ENCODE peak calls at places on chromosomes 2 and 18, in four cellular contexts. K is sigmoid colon, Q is HepG2, H is HFF-Myc. R is an unnamed sample.

GRCh38 chr2:224861266-224861665 is 145.1 kb upstream of the CCDC195 start:
- DNase-seq in H (no peak), K (no peak), Q (no peak), R (no peak)

GRCh38 chr2:117339980-117340379 is 474.5 kb upstream of the DDX18 start:
- DNase-seq in Q (no peak), K (no peak), H (no peak), R (no peak)

GRCh38 chr2:195500878-195501277 is 156.1 kb upstream of the SLC39A10 start:
- DNase-seq in Q (no peak), K (no peak), H (no peak), R (no peak)

GRCh38 chr18:64165906-64166305 is 17.0 kb upstream of the LINC00305 start:
- DNase-seq in K (no peak), Q (no peak), H (no peak), R (no peak)

GRCh38 chr18:79570266-79571201 is 109.1 kb upstream of the CTDP1 start:
- DNase-seq in H (no peak), Q (no peak), K (peak), R (no peak)

GRCh38 chr2:212537311-212538155 is 1.1 kb downstream of the ERBB4 start:
- DNase-seq in H (no peak), K (no peak), Q (no peak), R (no peak)

GRCh38 chr2:164141271-164141670 is 405.5 kb upstream of the FIGN start:
- DNase-seq in H (no peak), Q (no peak), K (no peak), R (no peak)

GRCh38 chr2:3282056-3282998 is 95.3 kb downstream of the EIPR1 start:
- DNase-seq in K (peak), Q (no peak), H (no peak), R (no peak)

DNA sequence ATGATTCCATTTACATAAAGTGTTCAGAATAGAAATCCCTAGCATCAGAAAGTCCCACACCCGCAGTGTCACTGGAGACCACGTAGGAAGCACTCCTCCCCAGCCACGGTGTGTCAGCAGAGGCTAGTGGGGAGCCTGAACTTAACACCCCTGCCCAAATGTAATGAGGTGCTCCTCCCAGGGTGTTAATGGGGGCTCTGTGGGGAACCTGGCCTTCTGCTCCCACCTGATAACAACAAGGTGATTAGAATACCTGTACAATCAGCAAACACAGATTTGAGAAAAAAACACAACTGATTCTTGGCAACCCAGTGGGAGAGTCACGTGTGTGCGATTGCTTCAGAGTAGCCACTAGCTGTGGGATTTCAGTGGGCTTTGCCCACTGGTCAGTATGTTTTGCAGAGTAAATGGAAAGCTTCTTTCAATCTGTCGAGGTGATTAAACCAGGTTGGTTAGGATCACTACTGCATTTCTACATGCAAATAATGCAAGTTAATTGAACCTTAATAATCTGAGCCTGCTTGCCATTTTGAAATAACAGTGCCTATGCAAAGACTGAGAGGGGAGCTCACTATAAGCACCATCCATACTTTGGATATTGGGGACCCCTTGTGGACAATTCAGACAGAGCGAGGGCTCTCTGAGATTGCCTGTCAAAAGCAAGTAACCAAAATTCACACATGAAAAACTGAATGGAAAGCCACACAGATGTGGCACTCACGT is 20.6 kb upstream of the ATRAID start:
- DNase-seq in H (no peak), K (no peak), Q (peak), R (no peak)
- TF ChIP-seq CTCF in H (peak), K (peak), Q (peak), R (peak)

DNA sequence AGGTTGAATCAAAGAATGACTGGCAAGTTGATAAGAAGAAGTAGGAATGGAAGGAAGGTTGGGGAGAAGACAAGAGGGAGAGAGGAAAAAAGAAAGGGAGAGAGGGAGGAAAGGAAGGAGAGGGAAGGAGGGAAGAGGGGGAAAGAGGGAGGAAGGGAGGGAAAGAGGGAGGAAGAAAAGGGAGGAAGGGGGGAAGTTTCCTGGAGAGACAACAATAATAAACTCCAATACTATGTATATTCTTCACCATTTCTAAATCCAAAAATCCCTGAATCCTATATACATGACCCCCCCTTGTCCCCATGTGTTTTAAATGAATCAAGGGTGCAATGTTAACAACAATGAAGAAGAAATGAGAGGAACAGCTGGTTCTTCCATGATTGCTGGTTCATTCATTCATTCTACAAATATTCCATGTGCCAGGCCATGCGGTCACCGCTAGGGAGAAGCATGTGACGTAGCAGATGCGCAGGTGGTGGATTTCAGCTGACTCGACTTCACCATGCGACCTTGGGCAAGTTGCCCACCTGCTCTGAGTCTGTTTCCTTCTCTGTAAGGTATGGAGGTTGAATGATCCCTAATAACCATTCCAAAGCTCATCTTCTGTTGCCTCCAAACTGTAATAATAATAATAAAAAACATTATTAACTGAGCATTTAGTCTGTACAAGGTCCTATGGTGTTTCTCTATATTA is 77.6 kb downstream of the EN1 start:
- DNase-seq in H (no peak), K (no peak), Q (no peak), R (no peak)
- TF ChIP-seq CTCF in H (no peak), K (no peak), Q (no peak), R (no peak)

GRCh38 chr2:182132605-182133004 is 147.0 kb downstream of the PPP1R1C start:
- DNase-seq in Q (no peak), K (no peak), H (no peak), R (no peak)
- TF ChIP-seq CTCF in Q (no peak), K (no peak), H (peak), R (no peak)

GRCh38 chr2:9251154-9252001 is 44.8 kb downstream of the ASAP2 start:
- DNase-seq in H (no peak), Q (no peak), K (no peak), R (no peak)
- TF ChIP-seq CTCF in H (no peak), Q (no peak), K (no peak), R (no peak)

GRCh38 chr2:133522204-133522603 is 46.1 kb downstream of the NCKAP5 start:
- DNase-seq in K (no peak), Q (no peak), H (no peak), R (no peak)
- TF ChIP-seq CTCF in K (no peak), Q (no peak), H (no peak), R (no peak)

GRCh38 chr18:50578651-50579050 is 18.8 kb downstream of the MAPK4 start:
- DNase-seq in H (no peak), K (no peak), Q (no peak), R (no peak)
- TF ChIP-seq CTCF in H (no peak), K (no peak), Q (no peak), R (no peak)

GRCh38 chr2:16334886-16335605 is 330.6 kb downstream of the CYRIA start:
- DNase-seq in Q (no peak), K (no peak), H (no peak), R (no peak)

GRCh38 chr2:16335947-16336346 is 329.7 kb downstream of the CYRIA start:
- DNase-seq in K (no peak), Q (no peak), H (no peak), R (no peak)

GRCh38 chr2:16334366-16334765 is 331.3 kb downstream of the CYRIA start:
- DNase-seq in Q (no peak), K (no peak), H (no peak), R (no peak)

GRCh38 chr2:16336491-16336890 is 329.1 kb downstream of the CYRIA start:
- DNase-seq in K (no peak), Q (no peak), H (no peak), R (no peak)

GRCh38 chr2:16335606-16335930 is 330.1 kb downstream of the CYRIA start:
- DNase-seq in Q (no peak), H (no peak), K (no peak), R (no peak)
- TF ChIP-seq CTCF in Q (no peak), H (no peak), K (no peak), R (no peak)

DNA sequence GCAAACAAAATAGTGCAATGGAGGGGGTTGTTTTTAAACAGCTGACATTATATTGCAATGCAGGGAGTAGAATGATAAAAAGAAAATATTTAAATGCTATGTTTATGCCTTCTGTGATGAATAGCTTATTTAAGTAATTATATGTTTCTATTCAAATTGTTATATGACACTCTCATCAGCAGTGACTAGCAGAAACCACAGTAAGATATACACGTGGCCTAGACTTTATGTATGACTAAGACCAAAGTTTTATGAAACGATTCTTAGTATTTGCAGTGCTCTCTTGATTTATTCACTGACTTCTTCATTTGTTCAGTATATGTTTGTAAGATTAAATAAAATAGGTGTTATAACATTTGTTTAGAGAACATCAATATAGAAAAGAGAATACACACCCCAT is 26.1 kb upstream of the C1D start:
- DNase-seq in H (no peak), K (no peak), Q (no peak), R (no peak)
- TF ChIP-seq CTCF in H (no peak), K (no peak), Q (no peak), R (no peak)

GRCh38 chr18:48295586-48296311 is 113.4 kb downstream of the ZBTB7C start:
- DNase-seq in H (no peak), Q (peak), K (no peak), R (no peak)
- TF ChIP-seq CTCF in H (peak), Q (peak), K (no peak), R (no peak)